ENCODE peak calls at places on chromosome 15, in five cellular contexts. Z is right lobe of liver, M is RWPE1, K is endothelial cell, F is K562. U is an unnamed sample.

GRCh38 chr15:31390029-31390428 is 63.4 kb downstream of the KLF13 start:
- DNase-seq in F (no peak), K (no peak), M (no peak), Z (no peak), U (no peak)

GRCh38 chr15:29070471-29071192 is 184.9 kb downstream of the APBA2 start:
- DNase-seq in Z (no peak), F (no peak), M (no peak), K (no peak), U (no peak)

GRCh38 chr15:55552926-55553325 is 35.2 kb downstream of the PYGO1 start:
- DNase-seq in F (no peak), Z (no peak), K (no peak), M (no peak), U (peak)

GRCh38 chr15:90640862-90641261 is 76.3 kb upstream of the BLM start:
- DNase-seq in K (no peak), M (no peak), F (no peak), Z (no peak), U (no peak)

GRCh38 chr15:93121089-93121488 is 32.1 kb upstream of the RGMA start:
- DNase-seq in F (no peak), Z (no peak), K (no peak), M (no peak), U (no peak)

GRCh38 chr15:65981837-65982696 is 112.8 kb downstream of the RAB11A start:
- DNase-seq in K (peak), M (peak), F (peak), Z (no peak), U (peak)

GRCh38 chr15:97694456-97694855 is 266.0 kb upstream of the ARRDC4 start:
- DNase-seq in K (no peak), M (no peak), F (no peak), Z (no peak), U (no peak)

GRCh38 chr15:34708422-34708821 is 46.4 kb downstream of the GJD2 start:
- DNase-seq in Z (no peak), K (no peak), F (peak), M (peak), U (no peak)

GRCh38 chr15:46312133-46312740 is 677.4 kb downstream of the SQOR start:
- DNase-seq in K (peak), Z (peak), M (peak), F (peak), U (peak)

GRCh38 chr15:89648106-89649012 is 6.9 kb downstream of the KIF7 start:
- DNase-seq in Z (no peak), K (no peak), F (no peak), M (no peak), U (no peak)

GRCh38 chr15:61057376-61057775 is 171.7 kb downstream of the RORA start:
- DNase-seq in M (no peak), Z (no peak), K (no peak), F (no peak), U (no peak)

GRCh38 chr15:35218215-35218614 is 133.1 kb upstream of the NANOGP8 start:
- DNase-seq in K (no peak), Z (no peak), F (no peak), M (no peak), U (no peak)

GRCh38 chr15:36501063-36501678 is 78.3 kb upstream of the CDIN1 start:
- DNase-seq in F (no peak), K (peak), M (peak), Z (no peak), U (peak)

GRCh38 chr15:50227076-50227475 is 38.5 kb downstream of the HDC start:
- DNase-seq in M (no peak), F (no peak), K (no peak), Z (no peak), U (no peak)

GRCh38 chr15:80404057-80404718 is at the start of gene ARNT2:
- DNase-seq in K (peak), M (peak), F (no peak), Z (no peak), U (peak)

GRCh38 chr15:82810061-82810862 is 834 bp downstream of the WHAMM start:
- DNase-seq in Z (peak), K (peak), F (no peak), M (no peak), U (peak)

GRCh38 chr15:73538123-73538522 is 95.1 kb downstream of the NPTN start:
- DNase-seq in F (no peak), M (no peak), K (no peak), Z (no peak), U (no peak)

GRCh38 chr15:73541479-73541878 is 91.7 kb downstream of the NPTN start:
- DNase-seq in M (no peak), K (no peak), Z (no peak), F (no peak), U (no peak)

GRCh38 chr15:73540161-73540560 is 93.0 kb downstream of the NPTN start:
- DNase-seq in F (no peak), Z (no peak), M (no peak), K (no peak), U (no peak)

GRCh38 chr15:73538563-73539211 is 94.5 kb downstream of the NPTN start:
- DNase-seq in Z (no peak), K (no peak), F (no peak), M (no peak), U (no peak)

DNA sequence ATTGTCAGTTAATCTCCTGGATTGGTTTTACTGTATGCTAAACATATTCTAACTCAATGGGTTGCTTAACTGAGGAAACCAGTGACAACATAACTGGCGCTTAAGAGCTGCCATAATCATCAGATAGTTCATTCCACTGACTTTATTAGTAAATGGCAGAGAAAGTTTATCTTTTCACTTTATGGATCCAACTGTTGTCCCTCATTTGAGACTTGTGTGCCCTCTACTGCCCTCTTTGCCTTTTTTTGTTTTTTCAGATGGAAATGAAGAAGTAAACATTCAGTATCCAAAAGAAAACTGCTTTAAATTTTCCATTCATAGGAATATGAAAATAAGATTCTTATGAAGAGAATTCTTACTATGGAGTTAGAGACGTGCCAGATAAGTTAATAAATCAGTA is 93.5 kb downstream of the NPTN start:
- DNase-seq in M (no peak), K (no peak), F (no peak), Z (no peak), U (no peak)
- TF ChIP-seq CTCF in M (no peak), K (no peak), F (peak), Z (no peak), U (no peak)

GRCh38 chr15:84785053-84785452 is 32.1 kb upstream of the ALPK3 start:
- DNase-seq in Z (no peak), K (no peak), F (peak), M (no peak), U (no peak)
- TF ChIP-seq CTCF in Z (no peak), K (no peak), F (no peak), M (no peak), U (no peak)

GRCh38 chr15:85681391-85681790 is 113.3 kb downstream of the KLHL25 start:
- DNase-seq in Z (no peak), F (no peak), M (no peak), K (no peak), U (no peak)
- TF ChIP-seq CTCF in Z (no peak), F (no peak), M (no peak), K (no peak), U (no peak)

GRCh38 chr15:77619883-77620282 is 12.8 kb downstream of the LINGO1 start:
- DNase-seq in K (no peak), Z (no peak), F (no peak), M (no peak), U (no peak)

GRCh38 chr15:77616072-77616471 is 16.6 kb downstream of the LINGO1 start:
- DNase-seq in F (no peak), M (no peak), K (no peak), Z (no peak), U (no peak)

GRCh38 chr15:77620297-77620696 is 12.4 kb downstream of the LINGO1 start:
- DNase-seq in M (no peak), Z (no peak), F (peak), K (no peak), U (no peak)

GRCh38 chr15:77615472-77615871 is 17.2 kb downstream of the LINGO1 start:
- DNase-seq in M (no peak), F (no peak), K (no peak), Z (no peak), U (no peak)

DNA sequence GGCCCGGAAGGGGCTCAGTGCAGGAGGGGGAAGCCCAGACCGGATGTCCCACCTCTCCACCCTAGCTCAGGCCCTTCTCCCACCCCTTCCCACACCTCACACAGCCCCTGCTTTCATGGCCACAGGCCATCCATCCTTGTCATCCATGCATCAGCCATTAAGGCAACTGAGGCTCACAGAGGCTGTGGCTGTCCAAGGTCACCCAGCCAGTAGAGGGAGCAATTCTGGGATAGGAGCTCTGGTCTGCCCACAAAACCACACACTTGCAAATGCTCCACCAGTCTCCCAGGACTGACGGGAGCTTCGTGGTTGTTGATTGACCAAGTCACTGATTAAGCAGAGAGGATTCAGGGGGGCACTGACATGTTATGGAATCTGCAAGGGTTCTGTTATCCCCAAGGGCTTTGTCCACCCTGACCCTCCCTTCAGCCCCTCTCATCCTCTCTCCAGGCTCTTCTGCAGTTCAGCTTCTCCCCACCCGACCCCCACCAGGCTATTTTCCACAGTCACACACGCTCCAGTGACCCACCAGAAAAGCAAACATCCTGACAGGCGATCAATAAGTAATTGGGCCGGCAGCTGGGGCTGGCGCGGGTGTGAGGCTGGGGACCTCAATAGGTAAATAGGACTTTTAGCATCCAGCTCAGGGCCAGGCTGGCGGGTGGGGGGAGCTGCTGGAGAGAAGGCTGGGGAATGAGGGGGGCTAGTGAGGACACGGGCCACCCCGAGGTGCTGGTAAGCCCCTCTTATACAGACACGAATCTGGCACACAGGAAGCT is 15.0 kb downstream of the LINGO1 start:
- DNase-seq in F (no peak), Z (no peak), M (no peak), K (peak), U (no peak)
- TF ChIP-seq CTCF in F (peak), Z (peak), M (peak), K (no peak), U (peak)

GRCh38 chr15:64430000-64430735 is 30.2 kb upstream of the ZNF609 start:
- DNase-seq in F (no peak), M (no peak), K (no peak), Z (no peak), U (no peak)
- TF ChIP-seq CTCF in F (no peak), M (no peak), K (no peak), Z (no peak), U (no peak)

DNA sequence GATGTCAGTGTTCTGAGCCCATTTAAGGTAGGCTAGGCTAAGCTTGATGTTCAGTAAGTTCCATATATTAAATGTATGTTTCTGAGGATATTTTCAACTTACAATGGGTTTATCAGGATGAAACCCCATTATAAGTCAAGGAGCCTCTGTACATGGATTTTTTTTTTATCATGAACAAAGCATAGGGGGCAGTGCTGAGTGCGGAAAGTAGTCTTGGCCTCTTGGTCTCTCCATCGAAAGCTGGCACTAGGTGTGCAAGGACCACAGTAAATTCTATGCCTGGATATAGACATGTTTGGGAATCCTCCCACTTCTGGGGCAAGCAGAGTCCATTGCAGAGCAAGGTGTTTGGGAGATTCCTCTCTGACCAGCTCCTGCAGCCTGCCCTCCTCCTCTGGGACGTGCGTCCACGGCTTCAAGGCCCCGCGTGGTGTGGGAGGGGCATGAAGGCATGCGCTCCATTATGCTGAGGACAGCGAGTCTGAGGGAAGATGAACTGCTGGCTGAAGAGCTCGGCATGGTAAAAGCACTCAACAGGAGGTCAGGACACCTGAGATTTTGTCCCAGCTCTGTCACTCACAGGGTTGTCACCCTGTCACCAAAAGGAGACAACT is 122.9 kb upstream of the LIPC start:
- DNase-seq in F (no peak), Z (no peak), M (no peak), K (no peak), U (no peak)
- TF ChIP-seq CTCF in F (peak), Z (no peak), M (no peak), K (peak), U (peak)

GRCh38 chr15:58962662-58963565 is 24.5 kb upstream of the RNF111 start:
- DNase-seq in M (peak), F (no peak), Z (no peak), K (no peak), U (no peak)

GRCh38 chr15:58957101-58957973 is 23.9 kb upstream of the SLTM start:
- DNase-seq in K (peak), M (peak), F (peak), Z (no peak), U (peak)

GRCh38 chr15:58962136-58962535 is 25.3 kb upstream of the RNF111 start:
- DNase-seq in K (no peak), F (no peak), Z (no peak), M (no peak), U (no peak)

GRCh38 chr15:58958811-58959210 is 25.3 kb upstream of the SLTM start:
- DNase-seq in K (no peak), Z (no peak), F (no peak), M (no peak), U (no peak)
- TF ChIP-seq CTCF in K (no peak), Z (no peak), F (no peak), M (no peak), U (no peak)

GRCh38 chr15:22227961-22228762 is 147.8 kb downstream of the OR4M2 start:
- DNase-seq in M (no peak), Z (no peak), F (no peak), K (no peak), U (no peak)
- TF ChIP-seq CTCF in M (no peak), Z (no peak), F (no peak), K (no peak), U (no peak)